ENCODE peak calls at places on chromosomes 3 and 15, in four cellular contexts. B is astrocyte, N is cardiac muscle cell, D is uterus. Y is an unnamed sample. For H3K27me3, the result is how much of the 10 kb centered on the place peaks cover.

GRCh38 chr3:186713499-186713898 is 3.7 kb upstream of the KNG1 start:
- DNase-seq in B (no peak), D (no peak), N (no peak), Y (no peak)

GRCh38 chr3:43239755-43240154 is 46.6 kb upstream of the SNRK start:
- DNase-seq in N (no peak), D (no peak), B (no peak), Y (no peak)

GRCh38 chr3:184448321-184449160 is 68.7 kb downstream of the CHRD start:
- DNase-seq in D (no peak), B (peak), N (peak), Y (no peak)

GRCh38 chr3:139129892-139130291 is 85.2 kb upstream of the PRR23C start:
- DNase-seq in N (no peak), B (no peak), D (no peak), Y (no peak)

GRCh38 chr15:26983822-26984221 is 12.8 kb downstream of the GABRG3 start:
- DNase-seq in B (no peak), N (no peak), D (no peak), Y (no peak)

GRCh38 chr3:166554006-166554405 is 716.8 kb upstream of the BCHE start:
- DNase-seq in N (no peak), D (no peak), B (peak), Y (no peak)

GRCh38 chr3:178139116-178139515 is 397.1 kb upstream of the KCNMB2 start:
- DNase-seq in N (no peak), B (no peak), D (no peak), Y (no peak)

GRCh38 chr15:27623149-27623548 is 476.0 kb downstream of the OCA2 start:
- DNase-seq in B (no peak), D (no peak), N (no peak), Y (no peak)

GRCh38 chr3:71542548-71543370 is 40.8 kb downstream of the FOXP1 start:
- DNase-seq in B (peak), D (peak), N (peak), Y (peak)

GRCh38 chr15:51803961-51804360 is 25.5 kb upstream of the TMOD3 start:
- DNase-seq in B (no peak), D (no peak), N (no peak), Y (no peak)

GRCh38 chr15:74235962-74236361 is at the start of gene CCDC33:
- DNase-seq in B (no peak), D (no peak), N (no peak), Y (no peak)

GRCh38 chr15:100783760-100784492 is 95.7 kb upstream of the ALDH1A3 start:
- DNase-seq in N (no peak), D (peak), B (no peak), Y (no peak)

GRCh38 chr15:68057089-68057488 is 3.0 kb downstream of the PIAS1 start:
- DNase-seq in D (no peak), B (no peak), N (no peak), Y (no peak)

GRCh38 chr15:62495670-62496328 is 330.7 kb upstream of the C2CD4B start:
- DNase-seq in B (peak), D (peak), N (peak), Y (peak)

GRCh38 chr3:46266598-46266997 is 24.3 kb downstream of the CCR3 start:
- DNase-seq in D (no peak), N (no peak), B (no peak), Y (no peak)

GRCh38 chr3:14957933-14958332 is 10.6 kb downstream of the NR2C2 start:
- DNase-seq in D (no peak), N (no peak), B (no peak), Y (no peak)

GRCh38 chr3:161977063-161977462 is 480.5 kb downstream of the OTOL1 start:
- DNase-seq in D (no peak), N (no peak), B (peak), Y (no peak)

GRCh38 chr3:62529230-62529629 is 155.9 kb upstream of the FEZF2 start:
- DNase-seq in D (no peak), B (peak), N (peak), Y (peak)

GRCh38 chr15:45021331-45021730 is 1.7 kb upstream of the SORD start:
- DNase-seq in N (no peak), B (no peak), D (no peak), Y (peak)

GRCh38 chr15:81133782-81134461 is at the start of gene CFAP161:
- DNase-seq in N (peak), D (peak), B (peak), Y (peak)

GRCh38 chr3:14378415-14378814 is 24.0 kb upstream of the SLC6A6 start:
- DNase-seq in N (no peak), B (no peak), D (no peak), Y (peak)

GRCh38 chr15:41258706-41259471 is 27.8 kb downstream of the CHP1 start:
- DNase-seq in N (peak), B (peak), D (no peak), Y (no peak)

GRCh38 chr3:90091557-90091956 is 984.1 kb downstream of the EPHA3 start:
- DNase-seq in N (peak), D (no peak), B (peak), Y (no peak)

GRCh38 chr15:65641723-65642475 is 20.2 kb downstream of the SLC24A1 start:
- DNase-seq in N (no peak), D (no peak), B (no peak), Y (no peak)

GRCh38 chr3:1469248-1469647 is 376.4 kb downstream of the CNTN6 start:
- DNase-seq in D (no peak), B (no peak), N (no peak), Y (no peak)

GRCh38 chr3:194617827-194618226 is 15.4 kb downstream of the TMEM44 start:
- DNase-seq in N (peak), B (peak), D (no peak), Y (no peak)

GRCh38 chr3:119810018-119810435 is 28.1 kb downstream of the NR1I2 start:
- DNase-seq in N (peak), B (peak), D (no peak), Y (peak)

GRCh38 chr3:58150800-58151199 is 60.0 kb downstream of the DNASE1L3 start:
- DNase-seq in D (no peak), N (no peak), B (peak), Y (no peak)
- H3K27me3 ChIP-seq in D (under half), N (under half), B (under half), Y (under half)

DNA sequence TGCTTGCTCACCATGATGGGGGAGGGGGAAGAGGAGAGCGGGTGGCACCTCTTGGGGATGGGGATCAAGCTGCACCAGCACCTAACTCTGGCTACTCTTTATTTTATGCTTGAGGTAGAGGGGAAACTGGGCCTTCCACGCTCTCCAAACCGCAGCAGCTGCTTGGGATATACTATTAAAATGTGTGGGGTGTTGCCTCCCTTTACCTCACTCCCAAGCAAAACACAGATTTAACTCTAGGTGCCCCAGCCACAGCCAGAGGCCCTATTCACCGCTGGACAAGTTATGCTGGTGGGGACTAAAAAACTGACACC is 5.1 kb upstream of the FOXB1 start:
- DNase-seq in D (no peak), B (no peak), N (no peak), Y (no peak)
- H3K27me3 ChIP-seq in D (under half), B (half or more), N (half or more), Y (half or more)

GRCh38 chr15:38507570-38507969 is 53.6 kb downstream of the FAM98B start:
- DNase-seq in B (no peak), D (no peak), N (no peak), Y (no peak)
- H3K27me3 ChIP-seq in B (under half), D (under half), N (under half), Y (under half)

GRCh38 chr15:77689821-77690220 is 57.1 kb upstream of the LINGO1 start:
- DNase-seq in B (no peak), D (no peak), N (no peak), Y (no peak)

GRCh38 chr15:77695548-77695947 is 62.8 kb upstream of the LINGO1 start:
- DNase-seq in B (no peak), N (no peak), D (no peak), Y (no peak)

GRCh38 chr15:77693576-77693975 is 60.9 kb upstream of the LINGO1 start:
- DNase-seq in N (no peak), D (no peak), B (no peak), Y (no peak)

GRCh38 chr15:77691607-77692006 is 58.9 kb upstream of the LINGO1 start:
- DNase-seq in B (no peak), N (no peak), D (no peak), Y (no peak)

GRCh38 chr15:77692614-77693013 is 59.9 kb upstream of the LINGO1 start:
- DNase-seq in N (no peak), D (no peak), B (no peak), Y (no peak)
- H3K27me3 ChIP-seq in N (under half), D (under half), B (under half), Y (under half)